ENCODE peak calls at places on chromosomes 3 and 15, in four cellular contexts. P, Y, N and R are unnamed samples.

GRCh38 chr3:192022412-192022811 is 561.4 kb downstream of the PYDC2 start:
- DNase-seq in Y (peak), N (no peak), P (no peak), R (no peak)

GRCh38 chr3:73470851-73471250 is 153.9 kb downstream of the PDZRN3 start:
- DNase-seq in N (no peak), P (no peak), Y (no peak), R (no peak)

GRCh38 chr3:29164825-29165224 is 116.0 kb upstream of the RBMS3 start:
- DNase-seq in N (no peak), Y (no peak), P (no peak), R (no peak)

GRCh38 chr15:31856581-31856980 is 173.7 kb upstream of the CHRNA7 start:
- DNase-seq in N (no peak), Y (no peak), P (no peak), R (no peak)

GRCh38 chr15:31324739-31325431 is 1.8 kb upstream of the KLF13 start:
- DNase-seq in Y (no peak), P (no peak), N (no peak), R (no peak)

GRCh38 chr3:171311784-171312183 is 148.4 kb downstream of the TNIK start:
- DNase-seq in Y (no peak), P (no peak), N (no peak), R (no peak)

GRCh38 chr15:53884441-53884840 is 93.8 kb upstream of the UNC13C start:
- DNase-seq in N (no peak), Y (no peak), P (no peak), R (no peak)

GRCh38 chr15:40893019-40893723 is 1.1 kb upstream of the VPS18 start:
- DNase-seq in Y (no peak), P (no peak), N (no peak), R (no peak)

GRCh38 chr3:30690199-30690598 is 83.8 kb downstream of the TGFBR2 start:
- DNase-seq in P (no peak), Y (no peak), N (no peak), R (no peak)

GRCh38 chr3:172203522-172204258 is 164.3 kb downstream of the FNDC3B start:
- DNase-seq in Y (peak), P (no peak), N (no peak), R (no peak)

GRCh38 chr3:22475665-22476064 is 724.7 kb upstream of the ZNF385D start:
- DNase-seq in N (no peak), Y (no peak), P (no peak), R (no peak)

GRCh38 chr3:194384569-194385001 is 14.5 kb downstream of the GP5 start:
- DNase-seq in N (no peak), Y (no peak), P (no peak), R (no peak)

GRCh38 chr3:194382892-194383223 is 13.3 kb upstream of the LRRC15 start:
- DNase-seq in Y (no peak), N (no peak), P (no peak), R (no peak)

GRCh38 chr3:194382196-194382891 is 12.8 kb upstream of the LRRC15 start:
- DNase-seq in P (no peak), Y (no peak), N (no peak), R (no peak)

GRCh38 chr3:194384156-194384555 is 14.6 kb upstream of the LRRC15 start:
- DNase-seq in Y (no peak), N (no peak), P (no peak), R (no peak)

DNA sequence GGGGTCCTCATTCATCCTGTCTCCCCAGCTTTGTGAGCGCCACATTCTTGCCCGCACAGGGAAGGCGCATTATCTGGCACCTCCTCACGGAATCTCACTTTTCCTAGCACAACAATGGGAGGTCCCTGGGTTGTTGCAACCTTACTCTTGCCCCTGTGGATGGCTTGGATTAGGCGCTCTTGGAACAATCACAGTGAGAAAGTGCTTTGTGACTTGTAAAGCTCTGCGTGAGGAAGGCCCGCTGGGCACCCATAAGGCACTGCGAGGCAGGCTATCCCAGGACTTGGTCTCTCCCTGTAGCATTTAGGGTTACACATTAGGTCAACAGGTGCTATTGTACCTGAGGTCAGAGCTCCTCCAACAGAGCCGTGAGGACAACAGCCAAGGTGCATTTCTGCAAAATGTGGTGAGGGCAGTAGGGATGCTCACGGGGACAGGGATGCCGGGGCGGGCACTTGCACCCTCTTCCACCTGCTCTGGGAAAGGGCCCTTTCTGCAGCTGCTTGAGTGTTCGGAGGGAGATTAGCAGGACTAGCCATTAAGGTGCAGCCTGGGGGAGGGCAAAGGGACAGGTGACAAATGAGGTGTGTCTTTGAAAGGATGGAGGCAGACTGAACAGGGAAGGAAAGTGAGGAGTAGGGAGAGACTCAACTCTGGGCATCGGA is 13.9 kb upstream of the LRRC15 start:
- DNase-seq in P (no peak), N (no peak), Y (no peak), R (no peak)
- TF ChIP-seq CTCF in P (no peak), N (no peak), Y (no peak), R (no peak)

DNA sequence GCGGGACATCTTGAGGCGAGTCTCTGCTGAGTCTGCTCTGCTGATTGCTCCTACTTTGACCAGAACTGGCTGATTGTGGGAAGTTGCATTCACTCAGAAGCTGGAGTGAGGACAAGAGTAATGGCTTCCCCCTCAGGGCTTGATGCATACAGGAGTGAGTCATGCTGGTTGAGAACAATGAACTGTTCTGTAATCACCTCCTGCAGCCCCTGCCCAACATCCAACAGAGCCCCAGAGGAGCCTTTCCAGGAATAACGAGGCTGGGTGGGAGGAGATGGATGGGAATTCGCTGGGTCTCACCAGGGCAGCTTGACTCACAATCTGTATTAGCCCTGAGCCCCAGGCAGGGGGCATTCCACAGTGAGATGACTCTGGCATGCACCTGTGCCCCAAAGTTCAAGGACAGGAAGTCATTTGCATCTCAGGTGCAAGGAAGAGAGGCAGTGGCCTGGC is 85.0 kb downstream of the RAB11A start:
- DNase-seq in N (no peak), Y (no peak), P (no peak), R (no peak)
- TF ChIP-seq CTCF in N (no peak), Y (no peak), P (no peak), R (no peak)

DNA sequence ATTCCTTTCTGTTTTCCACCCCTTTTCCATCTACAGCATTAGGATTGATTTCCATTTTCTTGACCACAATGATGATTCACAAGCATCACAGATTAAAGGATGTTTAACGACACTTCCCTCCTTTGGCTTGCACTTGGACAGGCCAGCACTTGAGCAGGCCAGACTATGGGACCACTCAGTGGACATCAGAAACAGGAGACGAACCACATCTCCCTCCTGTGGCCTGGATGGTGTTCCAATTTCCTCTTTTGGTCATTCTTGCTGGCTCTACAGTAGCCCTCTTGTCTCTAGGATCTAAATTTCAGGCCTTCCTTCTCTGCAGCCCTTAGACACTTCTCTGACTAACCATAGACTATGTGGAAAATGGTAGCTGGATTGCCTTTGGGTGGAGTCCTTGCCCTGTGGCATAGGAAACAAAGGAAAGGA is 78.8 kb upstream of the BOC start:
- DNase-seq in N (no peak), P (no peak), Y (peak), R (no peak)
- TF ChIP-seq CTCF in N (no peak), P (no peak), Y (peak), R (no peak)

GRCh38 chr15:42163947-42164550 is 7.6 kb upstream of the PLA2G4F start:
- DNase-seq in Y (no peak), P (no peak), N (no peak), R (no peak)
- TF ChIP-seq CTCF in Y (no peak), P (no peak), N (no peak), R (no peak)

GRCh38 chr15:51229907-51230328 is 108.5 kb downstream of the CYP19A1 start:
- DNase-seq in N (no peak), P (no peak), Y (peak), R (no peak)
- TF ChIP-seq CTCF in N (peak), P (peak), Y (peak), R (no peak)

GRCh38 chr3:134527037-134527436 is 41.2 kb downstream of the CEP63 start:
- DNase-seq in Y (peak), P (peak), N (no peak), R (peak)
- TF ChIP-seq CTCF in Y (peak), P (peak), N (peak), R (no peak)